ENCODE peak calls at places on chromosomes 5 and 9, in seven cellular contexts. One of them, this sample, is unnamed.
A peak's percentile ranks its signal among the peaks of the same experiment; 100 is the strongest.

GRCh38 chr5:125012727-125013451 is 266.4 kb upstream of the ZNF608 start:
- DNase-seq in effector CD4-positive, alpha-beta T cell: no peak
- DNase-seq in stomach: no peak
- DNase-seq in T-helper 2 cell: no peak
- DNase-seq in GM06990: no peak
- DNase-seq in cardiac muscle cell: no peak
- DNase-seq in astrocyte: no peak
- DNase-seq in this sample: no peak

GRCh38 chr9:18256574-18256973 is 217.4 kb upstream of the ADAMTSL1 start:
- DNase-seq in astrocyte: no peak
- DNase-seq in GM06990: no peak
- DNase-seq in T-helper 2 cell: no peak
- DNase-seq in effector CD4-positive, alpha-beta T cell: no peak
- DNase-seq in cardiac muscle cell: peak; percentile 58
- DNase-seq in stomach: no peak
- DNase-seq in this sample: peak; percentile 39

GRCh38 chr9:137740311-137740710 is 121.5 kb downstream of the EHMT1 start:
- DNase-seq in cardiac muscle cell: peak; percentile 75
- DNase-seq in astrocyte: peak; percentile 32
- DNase-seq in GM06990: no peak
- DNase-seq in stomach: no peak
- DNase-seq in effector CD4-positive, alpha-beta T cell: no peak
- DNase-seq in T-helper 2 cell: no peak
- DNase-seq in this sample: peak; percentile 60

GRCh38 chr5:175878021-175878420 is 6.6 kb downstream of the CPLX2 start:
- DNase-seq in GM06990: no peak
- DNase-seq in stomach: no peak
- DNase-seq in T-helper 2 cell: no peak
- DNase-seq in cardiac muscle cell: no peak
- DNase-seq in astrocyte: no peak
- DNase-seq in effector CD4-positive, alpha-beta T cell: no peak
- DNase-seq in this sample: no peak

GRCh38 chr9:123322771-123323481 is 33.1 kb upstream of the CRB2 start:
- DNase-seq in GM06990: peak; percentile 77
- DNase-seq in T-helper 2 cell: peak; percentile 23
- DNase-seq in cardiac muscle cell: no peak
- DNase-seq in stomach: no peak
- DNase-seq in astrocyte: no peak
- DNase-seq in effector CD4-positive, alpha-beta T cell: peak; percentile 41
- DNase-seq in this sample: no peak

GRCh38 chr5:114857951-114858401 is 311.7 kb downstream of the TRIM36 start:
- DNase-seq in effector CD4-positive, alpha-beta T cell: no peak
- DNase-seq in astrocyte: peak; percentile 4
- DNase-seq in cardiac muscle cell: no peak
- DNase-seq in GM06990: no peak
- DNase-seq in stomach: no peak
- DNase-seq in T-helper 2 cell: no peak
- DNase-seq in this sample: no peak

GRCh38 chr5:140116716-140117115 is 2.8 kb downstream of the PURA start:
- DNase-seq in astrocyte: no peak
- DNase-seq in GM06990: no peak
- DNase-seq in stomach: no peak
- DNase-seq in effector CD4-positive, alpha-beta T cell: no peak
- DNase-seq in cardiac muscle cell: no peak
- DNase-seq in T-helper 2 cell: no peak
- DNase-seq in this sample: no peak

GRCh38 chr5:1536298-1537165 is 12.8 kb upstream of the LPCAT1 start:
- DNase-seq in cardiac muscle cell: peak; percentile 19
- DNase-seq in astrocyte: no peak
- DNase-seq in effector CD4-positive, alpha-beta T cell: peak; percentile 54
- DNase-seq in stomach: peak; percentile 34
- DNase-seq in GM06990: peak; percentile 48
- DNase-seq in T-helper 2 cell: peak; percentile 31
- DNase-seq in this sample: no peak